ENCODE peak calls at places on chromosomes 2 and 18, in six cellular contexts. One of them, this sample, is unnamed.

GRCh38 chr2:60551241-60552095 is 2.0 kb downstream of the BCL11A start:
- DNase-seq in ovary: peak; percentile 17
- DNase-seq in mesendoderm: peak; percentile 79
- DNase-seq in A549: peak; percentile 26
- DNase-seq in fibroblast of lung: peak; percentile 51
- DNase-seq in lower lobe of right lung: no peak
- DNase-seq in this sample: peak; percentile 63

GRCh38 chr2:38274286-38275276 is 102.5 kb downstream of the ATL2 start:
- DNase-seq in ovary: peak; percentile 19
- DNase-seq in mesendoderm: peak; percentile 83
- DNase-seq in A549: peak; percentile 87
- DNase-seq in fibroblast of lung: peak; percentile 95
- DNase-seq in lower lobe of right lung: no peak
- DNase-seq in this sample: peak; percentile 14

GRCh38 chr2:205716126-205716525 is 33.8 kb downstream of the NRP2 start:
- DNase-seq in ovary: no peak
- DNase-seq in mesendoderm: no peak
- DNase-seq in A549: peak; percentile 75
- DNase-seq in fibroblast of lung: no peak
- DNase-seq in lower lobe of right lung: no peak
- DNase-seq in this sample: no peak

GRCh38 chr18:14916181-14916580 is 168.2 kb downstream of the ANKRD30B start:
- DNase-seq in ovary: no peak
- DNase-seq in mesendoderm: no peak
- DNase-seq in A549: no peak
- DNase-seq in fibroblast of lung: no peak
- DNase-seq in lower lobe of right lung: no peak
- DNase-seq in this sample: no peak

GRCh38 chr2:54704688-54705605 is 18.5 kb upstream of the EML6 start:
- DNase-seq in ovary: no peak
- DNase-seq in mesendoderm: peak; percentile 68
- DNase-seq in A549: peak; percentile 74
- DNase-seq in fibroblast of lung: peak; percentile 83
- DNase-seq in lower lobe of right lung: no peak
- DNase-seq in this sample: no peak

GRCh38 chr2:1730047-1730937 is 14.0 kb downstream of the PXDN start:
- DNase-seq in ovary: peak; percentile 31
- DNase-seq in mesendoderm: peak; percentile 46
- DNase-seq in A549: no peak
- DNase-seq in fibroblast of lung: peak; percentile 96
- DNase-seq in lower lobe of right lung: peak; percentile 49
- DNase-seq in this sample: no peak

GRCh38 chr2:24122356-24123211 is 550 bp downstream of the PFN4 start:
- DNase-seq in ovary: no peak
- DNase-seq in mesendoderm: peak; percentile 12
- DNase-seq in A549: peak; percentile 18
- DNase-seq in fibroblast of lung: peak; percentile 11
- DNase-seq in lower lobe of right lung: no peak
- DNase-seq in this sample: no peak

GRCh38 chr2:58377181-58377580 is 136.1 kb upstream of the FANCL start:
- DNase-seq in ovary: no peak
- DNase-seq in mesendoderm: no peak
- DNase-seq in A549: no peak
- DNase-seq in fibroblast of lung: no peak
- DNase-seq in lower lobe of right lung: no peak
- DNase-seq in this sample: no peak

GRCh38 chr2:240239325-240239724 is 98.9 kb upstream of the OTOS start:
- DNase-seq in ovary: no peak
- DNase-seq in mesendoderm: no peak
- DNase-seq in A549: no peak
- DNase-seq in fibroblast of lung: no peak
- DNase-seq in lower lobe of right lung: no peak
- DNase-seq in this sample: no peak

GRCh38 chr2:43019536-43020183 is 206.7 kb downstream of the ZFP36L2 start:
- DNase-seq in ovary: no peak
- DNase-seq in mesendoderm: no peak
- DNase-seq in A549: no peak
- DNase-seq in fibroblast of lung: no peak
- DNase-seq in lower lobe of right lung: no peak
- DNase-seq in this sample: no peak

GRCh38 chr2:7133521-7133920 is 216.3 kb downstream of the RNF144A start:
- DNase-seq in ovary: no peak
- DNase-seq in mesendoderm: peak; percentile 77
- DNase-seq in A549: peak; percentile 6
- DNase-seq in fibroblast of lung: no peak
- DNase-seq in lower lobe of right lung: no peak
- DNase-seq in this sample: no peak

GRCh38 chr2:217913415-217913814 is 89.4 kb downstream of the TNS1 start:
- DNase-seq in ovary: no peak
- DNase-seq in mesendoderm: no peak
- DNase-seq in A549: no peak
- DNase-seq in fibroblast of lung: no peak
- DNase-seq in lower lobe of right lung: no peak
- DNase-seq in this sample: no peak

GRCh38 chr2:238259085-238260020 is 19.5 kb upstream of the HES6 start:
- DNase-seq in ovary: no peak
- DNase-seq in mesendoderm: no peak
- DNase-seq in A549: peak; percentile 42
- DNase-seq in fibroblast of lung: no peak
- DNase-seq in lower lobe of right lung: peak; percentile 42
- DNase-seq in this sample: peak; percentile 64

GRCh38 chr2:45951025-45951737 is 299.7 kb downstream of the PRKCE start:
- DNase-seq in ovary: no peak
- DNase-seq in mesendoderm: no peak
- DNase-seq in A549: no peak
- DNase-seq in fibroblast of lung: no peak
- DNase-seq in lower lobe of right lung: no peak
- DNase-seq in this sample: no peak

GRCh38 chr2:95399061-95399460 is 3.4 kb upstream of the FAHD2A start:
- DNase-seq in ovary: no peak
- DNase-seq in mesendoderm: no peak
- DNase-seq in A549: no peak
- DNase-seq in fibroblast of lung: no peak
- DNase-seq in lower lobe of right lung: no peak
- DNase-seq in this sample: no peak

GRCh38 chr2:199310654-199311275 is 147.0 kb downstream of the SATB2 start:
- DNase-seq in ovary: no peak
- DNase-seq in mesendoderm: no peak
- DNase-seq in A549: no peak
- DNase-seq in fibroblast of lung: no peak
- DNase-seq in lower lobe of right lung: no peak
- DNase-seq in this sample: no peak

GRCh38 chr18:59388817-59389216 is 29.8 kb upstream of the LMAN1 start:
- DNase-seq in ovary: no peak
- DNase-seq in mesendoderm: no peak
- DNase-seq in A549: no peak
- DNase-seq in fibroblast of lung: no peak
- DNase-seq in lower lobe of right lung: no peak
- DNase-seq in this sample: no peak

GRCh38 chr2:59378104-59378503 is 1137.0 kb upstream of the FANCL start:
- DNase-seq in ovary: no peak
- DNase-seq in mesendoderm: no peak
- DNase-seq in A549: no peak
- DNase-seq in fibroblast of lung: no peak
- DNase-seq in lower lobe of right lung: no peak
- DNase-seq in this sample: no peak

GRCh38 chr18:45282101-45282812 is 333.0 kb upstream of the SLC14A2 start:
- DNase-seq in ovary: no peak
- DNase-seq in mesendoderm: no peak
- DNase-seq in A549: peak; percentile 4
- DNase-seq in fibroblast of lung: no peak
- DNase-seq in lower lobe of right lung: no peak
- DNase-seq in this sample: no peak

GRCh38 chr2:166126014-166126639 is 1.7 kb downstream of the SCN1A start:
- DNase-seq in ovary: no peak
- DNase-seq in mesendoderm: no peak
- DNase-seq in A549: no peak
- DNase-seq in fibroblast of lung: peak; percentile 26
- DNase-seq in lower lobe of right lung: peak; percentile 55
- DNase-seq in this sample: no peak

GRCh38 chr18:76537621-76538020 is 42.6 kb upstream of the ZNF516 start:
- DNase-seq in ovary: peak; percentile 3
- DNase-seq in mesendoderm: no peak
- DNase-seq in A549: no peak
- DNase-seq in fibroblast of lung: no peak
- DNase-seq in lower lobe of right lung: no peak
- DNase-seq in this sample: no peak

GRCh38 chr2:8609357-8609804 is 72.5 kb upstream of the ID2 start:
- DNase-seq in ovary: no peak
- DNase-seq in mesendoderm: peak; percentile 97
- DNase-seq in A549: no peak
- DNase-seq in fibroblast of lung: no peak
- DNase-seq in lower lobe of right lung: peak; percentile 18
- DNase-seq in this sample: no peak

GRCh38 chr2:201972621-201973255 is 60.9 kb upstream of the FZD7 start:
- DNase-seq in ovary: no peak
- DNase-seq in mesendoderm: no peak
- DNase-seq in A549: no peak
- DNase-seq in fibroblast of lung: no peak
- DNase-seq in lower lobe of right lung: peak; percentile 10
- DNase-seq in this sample: no peak

GRCh38 chr2:64212346-64212745 is 68.1 kb upstream of the PELI1 start:
- DNase-seq in ovary: no peak
- DNase-seq in mesendoderm: no peak
- DNase-seq in A549: peak; percentile 17
- DNase-seq in fibroblast of lung: peak; percentile 66
- DNase-seq in lower lobe of right lung: no peak
- DNase-seq in this sample: no peak

GRCh38 chr2:74461187-74462053 is 3.2 kb downstream of the WBP1 start:
- DNase-seq in ovary: no peak
- DNase-seq in mesendoderm: peak; percentile 70
- DNase-seq in A549: peak; percentile 47
- DNase-seq in fibroblast of lung: no peak
- DNase-seq in lower lobe of right lung: no peak
- DNase-seq in this sample: no peak

GRCh38 chr2:102703748-102704147 is 58.1 kb upstream of the TMEM182 start:
- DNase-seq in ovary: no peak
- DNase-seq in mesendoderm: peak; percentile 53
- DNase-seq in A549: peak; percentile 55
- DNase-seq in fibroblast of lung: peak; percentile 28
- DNase-seq in lower lobe of right lung: no peak
- DNase-seq in this sample: no peak

GRCh38 chr2:234873828-234874173 is 78.0 kb upstream of the SH3BP4 start:
- DNase-seq in ovary: no peak
- DNase-seq in mesendoderm: no peak
- DNase-seq in A549: peak; percentile 33
- DNase-seq in fibroblast of lung: peak; percentile 50
- DNase-seq in lower lobe of right lung: no peak
- DNase-seq in this sample: no peak

GRCh38 chr2:20366672-20367116 is 16.1 kb upstream of the PUM2 start:
- DNase-seq in ovary: no peak
- DNase-seq in mesendoderm: no peak
- DNase-seq in A549: no peak
- DNase-seq in fibroblast of lung: no peak
- DNase-seq in lower lobe of right lung: no peak
- DNase-seq in this sample: no peak

GRCh38 chr2:55097462-55098410 is 47.5 kb upstream of the RTN4 start:
- DNase-seq in ovary: peak; percentile 54
- DNase-seq in mesendoderm: no peak
- DNase-seq in A549: peak; percentile 39
- DNase-seq in fibroblast of lung: peak; percentile 81
- DNase-seq in lower lobe of right lung: no peak
- DNase-seq in this sample: no peak

GRCh38 chr18:39909706-39910105 is 2045.3 kb upstream of the PIK3C3 start:
- DNase-seq in ovary: no peak
- DNase-seq in mesendoderm: no peak
- DNase-seq in A549: no peak
- DNase-seq in fibroblast of lung: peak; percentile 44
- DNase-seq in lower lobe of right lung: no peak
- DNase-seq in this sample: no peak

GRCh38 chr18:35430721-35431441 is 53.7 kb upstream of the ZNF396 start:
- DNase-seq in ovary: no peak
- DNase-seq in mesendoderm: no peak
- DNase-seq in A549: no peak
- DNase-seq in fibroblast of lung: no peak
- DNase-seq in lower lobe of right lung: no peak
- DNase-seq in this sample: no peak

GRCh38 chr18:35438480-35439234 is 59.1 kb downstream of the INO80C start:
- DNase-seq in ovary: no peak
- DNase-seq in mesendoderm: peak; percentile 68
- DNase-seq in A549: no peak
- DNase-seq in fibroblast of lung: no peak
- DNase-seq in lower lobe of right lung: no peak
- DNase-seq in this sample: no peak

GRCh38 chr18:35432565-35433001 is 55.4 kb upstream of the ZNF396 start:
- DNase-seq in ovary: no peak
- DNase-seq in mesendoderm: no peak
- DNase-seq in A549: no peak
- DNase-seq in fibroblast of lung: no peak
- DNase-seq in lower lobe of right lung: no peak
- DNase-seq in this sample: no peak

GRCh38 chr18:35435420-35435819 is 58.3 kb upstream of the ZNF396 start:
- DNase-seq in ovary: no peak
- DNase-seq in mesendoderm: no peak
- DNase-seq in A549: no peak
- DNase-seq in fibroblast of lung: no peak
- DNase-seq in lower lobe of right lung: no peak
- DNase-seq in this sample: no peak

GRCh38 chr18:35436076-35436649 is 59.0 kb upstream of the ZNF396 start:
- DNase-seq in ovary: no peak
- DNase-seq in mesendoderm: no peak
- DNase-seq in A549: peak; percentile 68
- DNase-seq in fibroblast of lung: peak; percentile 32
- DNase-seq in lower lobe of right lung: no peak
- DNase-seq in this sample: no peak
- H3K27ac ChIP-seq in ovary: no peak overlapping the region
- H3K27ac ChIP-seq in mesendoderm: no peak overlapping the region
- H3K27ac ChIP-seq in A549: peak overlapping the region; percentile 85
- H3K27ac ChIP-seq in fibroblast of lung: no peak overlapping the region
- H3K27ac ChIP-seq in lower lobe of right lung: no peak overlapping the region
- H3K27ac ChIP-seq in this sample: no peak overlapping the region

GRCh38 chr2:233379441-233379840 is 25.1 kb downstream of the DGKD start:
- DNase-seq in ovary: no peak
- DNase-seq in mesendoderm: no peak
- DNase-seq in A549: no peak
- DNase-seq in fibroblast of lung: no peak
- DNase-seq in lower lobe of right lung: no peak
- DNase-seq in this sample: no peak
- H3K4me1 ChIP-seq in ovary: peaks cover 5% of the 10 kb centered on the region
- H3K4me1 ChIP-seq in mesendoderm: no peaks in the 10 kb centered on the region
- H3K4me1 ChIP-seq in A549: peaks cover 77% of the 10 kb centered on the region
- H3K4me1 ChIP-seq in fibroblast of lung: no peaks in the 10 kb centered on the region
- H3K4me1 ChIP-seq in lower lobe of right lung: peaks cover 2% of the 10 kb centered on the region
- H3K4me1 ChIP-seq in this sample: peaks cover 5% of the 10 kb centered on the region

GRCh38 chr2:72133721-72134407 is 13.8 kb downstream of the CYP26B1 start:
- DNase-seq in ovary: peak; percentile 2
- DNase-seq in mesendoderm: no peak
- DNase-seq in A549: no peak
- DNase-seq in fibroblast of lung: no peak
- DNase-seq in lower lobe of right lung: no peak
- DNase-seq in this sample: no peak
- H3K27ac ChIP-seq in ovary: no peak overlapping the region
- H3K27ac ChIP-seq in mesendoderm: no peak overlapping the region
- H3K27ac ChIP-seq in A549: no peak overlapping the region
- H3K27ac ChIP-seq in fibroblast of lung: no peak overlapping the region
- H3K27ac ChIP-seq in lower lobe of right lung: no peak overlapping the region
- H3K27ac ChIP-seq in this sample: no peak overlapping the region

GRCh38 chr2:84271987-84272386 is 187.1 kb downstream of the SUCLG1 start:
- DNase-seq in ovary: no peak
- DNase-seq in mesendoderm: no peak
- DNase-seq in A549: no peak
- DNase-seq in fibroblast of lung: no peak
- DNase-seq in lower lobe of right lung: no peak
- DNase-seq in this sample: no peak
- H3K4me1 ChIP-seq in ovary: no peaks in the 10 kb centered on the region
- H3K4me1 ChIP-seq in mesendoderm: no peaks in the 10 kb centered on the region
- H3K4me1 ChIP-seq in A549: no peaks in the 10 kb centered on the region
- H3K4me1 ChIP-seq in fibroblast of lung: no peaks in the 10 kb centered on the region
- H3K4me1 ChIP-seq in lower lobe of right lung: no peaks in the 10 kb centered on the region
- H3K4me1 ChIP-seq in this sample: no peaks in the 10 kb centered on the region

GRCh38 chr2:156181208-156181607 is 151.3 kb downstream of the NR4A2 start:
- DNase-seq in ovary: no peak
- DNase-seq in mesendoderm: no peak
- DNase-seq in A549: no peak
- DNase-seq in fibroblast of lung: no peak
- DNase-seq in lower lobe of right lung: no peak
- DNase-seq in this sample: no peak
- H3K27ac ChIP-seq in ovary: no peak overlapping the region
- H3K27ac ChIP-seq in mesendoderm: no peak overlapping the region
- H3K27ac ChIP-seq in A549: no peak overlapping the region
- H3K27ac ChIP-seq in fibroblast of lung: no peak overlapping the region
- H3K27ac ChIP-seq in lower lobe of right lung: no peak overlapping the region
- H3K27ac ChIP-seq in this sample: no peak overlapping the region